ENCODE peak calls at places on chromosomes 3 and 15, in four cellular contexts. K, Q, M and L are unnamed samples.
A peak's percentile ranks its signal among the peaks of the same experiment; 100 is the strongest.

GRCh38 chr15:67955256-67955655 is 98.9 kb upstream of the PIAS1 start:
- DNase-seq in K (no peak), Q (no peak), M (no peak), L (no peak)

GRCh38 chr15:51536965-51537574 is 85.5 kb downstream of the DMXL2 start:
- DNase-seq in K (peak; percentile 11), Q (peak; percentile 29), M (no peak), L (no peak)

GRCh38 chr3:32791833-32792232 is 26.0 kb upstream of the TRIM71 start:
- DNase-seq in K (no peak), Q (no peak), M (no peak), L (no peak)

GRCh38 chr15:92886229-92886628 is 13.9 kb upstream of the CHD2 start:
- DNase-seq in K (no peak), Q (peak; percentile 37), M (no peak), L (no peak)

GRCh38 chr3:38573606-38574005 is 75.9 kb downstream of the SCN5A start:
- DNase-seq in K (no peak), Q (no peak), M (peak; percentile 25), L (no peak)

GRCh38 chr15:42143866-42144625 is 12.4 kb downstream of the PLA2G4F start:
- DNase-seq in K (no peak), Q (no peak), M (peak; percentile 43), L (no peak)

GRCh38 chr3:184062637-184063036 is 9.8 kb downstream of the HTR3C start:
- DNase-seq in K (no peak), Q (no peak), M (no peak), L (no peak)

GRCh38 chr3:38453075-38453913 is at the start of gene ACVR2B:
- DNase-seq in K (peak; percentile 24), Q (peak; percentile 39), M (peak; percentile 88), L (peak; percentile 19)

GRCh38 chr15:96274698-96275097 is 55.8 kb upstream of the NR2F2 start:
- DNase-seq in K (no peak), Q (peak; percentile 42), M (no peak), L (peak; percentile 74)

GRCh38 chr15:79042213-79042928 is 48.2 kb downstream of the RASGRF1 start:
- DNase-seq in K (no peak), Q (no peak), M (no peak), L (no peak)

GRCh38 chr3:66394261-66395249 is 106.3 kb downstream of the LRIG1 start:
- DNase-seq in K (no peak), Q (no peak), M (peak; percentile 60), L (no peak)

GRCh38 chr3:150956376-150956775 is 16.2 kb downstream of the CLRN1 start:
- DNase-seq in K (peak; percentile 29), Q (peak; percentile 75), M (no peak), L (peak; percentile 52)

GRCh38 chr3:28576590-28577220 is 228.1 kb upstream of the AZI2 start:
- DNase-seq in K (no peak), Q (no peak), M (no peak), L (no peak)

GRCh38 chr3:64588381-64588780 is 99.4 kb downstream of the ADAMTS9 start:
- DNase-seq in K (no peak), Q (no peak), M (no peak), L (no peak)

GRCh38 chr15:27487846-27488245 is 516.9 kb downstream of the GABRG3 start:
- DNase-seq in K (no peak), Q (no peak), M (no peak), L (no peak)

GRCh38 chr15:22265961-22266360 is 185.6 kb downstream of the OR4M2 start:
- DNase-seq in K (no peak), Q (no peak), M (no peak), L (no peak)

GRCh38 chr3:127209155-127209839 is 16.4 kb downstream of the PRR23E start:
- DNase-seq in K (no peak), Q (no peak), M (peak; percentile 58), L (no peak)

GRCh38 chr3:167346171-167346570 is 33.9 kb downstream of the ZBBX start:
- DNase-seq in K (no peak), Q (no peak), M (no peak), L (no peak)

GRCh38 chr3:169604118-169604517 is 59.4 kb downstream of the MECOM start:
- DNase-seq in K (no peak), Q (no peak), M (no peak), L (no peak)

GRCh38 chr15:83106994-83107840 is at the start of gene TM6SF1:
- DNase-seq in K (no peak), Q (no peak), M (no peak), L (peak; percentile 7)

GRCh38 chr3:72375237-72376154 is 472.7 kb downstream of the SHQ1 start:
- DNase-seq in K (no peak), Q (no peak), M (peak; percentile 78), L (no peak)

GRCh38 chr15:82595766-82596165 is 51.4 kb downstream of the CPEB1 start:
- DNase-seq in K (no peak), Q (no peak), M (no peak), L (no peak)

GRCh38 chr3:197775317-197775716 is 15.7 kb upstream of the LRCH3 start:
- DNase-seq in K (no peak), Q (no peak), M (no peak), L (no peak)

GRCh38 chr3:197256836-197257444 is 41.5 kb downstream of the DLG1 start:
- DNase-seq in K (peak; percentile 61), Q (peak; percentile 57), M (no peak), L (no peak)

GRCh38 chr3:45003859-45004258 is 22.2 kb upstream of the CLEC3B start:
- DNase-seq in K (no peak), Q (no peak), M (no peak), L (no peak)

GRCh38 chr3:30770387-30770786 is 124.1 kb downstream of the GADL1 start:
- DNase-seq in K (peak; percentile 68), Q (peak; percentile 89), M (no peak), L (peak; percentile 83)

GRCh38 chr3:122324871-122325323 is at the start of gene CSTA:
- DNase-seq in K (no peak), Q (peak; percentile 99), M (no peak), L (peak; percentile 95)